ENCODE peak calls at places on chromosomes 3 and 15, in eight cellular contexts. D is right atrium auricular region, Q is coronary artery, Y is hepatocyte, W is Karpas-422, G is AG04450, Z is HepG2, T is PC-3. M is an unnamed sample.

GRCh38 chr15:76139368-76140068 is 79.7 kb downstream of the TMEM266 start:
- DNase-seq in T (peak), D (peak), Z (peak), Q (no peak), W (peak), G (peak), Y (peak), M (no peak)

GRCh38 chr3:157948605-157949383 is 157.4 kb downstream of the SHOX2 start:
- DNase-seq in Z (no peak), D (no peak), T (no peak), W (no peak), G (no peak), Y (no peak), Q (no peak), M (no peak)

GRCh38 chr3:145490088-145491055 is 670.6 kb downstream of the PLOD2 start:
- DNase-seq in G (no peak), Z (no peak), D (no peak), W (no peak), Y (no peak), Q (no peak), T (no peak), M (no peak)

GRCh38 chr3:29022976-29023375 is 257.9 kb upstream of the RBMS3 start:
- DNase-seq in Q (no peak), Y (no peak), G (no peak), W (no peak), T (no peak), Z (no peak), D (no peak), M (no peak)

GRCh38 chr3:113117511-113118302 is 93.7 kb upstream of the BOC start:
- DNase-seq in Y (peak), D (no peak), T (no peak), Q (no peak), G (peak), Z (no peak), W (no peak), M (no peak)

GRCh38 chr3:170475091-170475705 is 56.5 kb downstream of the CLDN11 start:
- DNase-seq in G (peak), Z (no peak), D (no peak), Q (no peak), T (no peak), W (no peak), Y (no peak), M (no peak)

GRCh38 chr3:32469151-32469874 is 33.3 kb downstream of the CMTM6 start:
- DNase-seq in Q (no peak), T (peak), Y (no peak), Z (no peak), G (no peak), W (no peak), D (no peak), M (no peak)

GRCh38 chr3:126983653-126984390 is 907 bp downstream of the PLXNA1 start:
- DNase-seq in D (no peak), Y (peak), G (no peak), T (no peak), Q (no peak), W (no peak), Z (no peak), M (no peak)

GRCh38 chr3:13179181-13179580 is 106.0 kb upstream of the IQSEC1 start:
- DNase-seq in G (no peak), Q (no peak), D (no peak), W (no peak), T (no peak), Z (no peak), Y (no peak), M (no peak)

GRCh38 chr3:101381809-101382208 is 61.4 kb upstream of the IMPG2 start:
- DNase-seq in Q (no peak), W (peak), Y (peak), G (no peak), T (peak), Z (peak), D (no peak), M (no peak)

GRCh38 chr3:71087109-71088018 is 496.2 kb downstream of the FOXP1 start:
- DNase-seq in W (peak), Y (no peak), D (no peak), T (peak), Z (peak), Q (no peak), G (no peak), M (peak)

GRCh38 chr3:142993958-142994442 is 7.4 kb upstream of the U2SURP start:
- DNase-seq in T (peak), Y (peak), W (peak), Q (no peak), D (peak), G (peak), Z (peak), M (no peak)

GRCh38 chr3:53633197-53633787 is 138.9 kb downstream of the CACNA1D start:
- DNase-seq in D (no peak), G (no peak), W (no peak), T (no peak), Z (no peak), Y (no peak), Q (no peak), M (no peak)

GRCh38 chr3:69764861-69765260 is 25.6 kb downstream of the MITF start:
- DNase-seq in W (no peak), Q (no peak), Z (no peak), Y (no peak), G (no peak), T (no peak), D (no peak), M (no peak)

GRCh38 chr15:89978914-89979313 is 22.2 kb upstream of the ZNF710 start:
- DNase-seq in Q (no peak), D (no peak), G (no peak), T (no peak), Z (no peak), W (no peak), Y (no peak), M (no peak)

GRCh38 chr3:63364909-63365308 is 86.8 kb downstream of the SYNPR start:
- DNase-seq in Z (no peak), W (no peak), G (no peak), D (no peak), T (no peak), Y (peak), Q (no peak), M (no peak)

GRCh38 chr3:196287066-196287404 is 491 bp downstream of the PCYT1A start:
- DNase-seq in T (peak), Y (peak), G (no peak), W (peak), Q (no peak), D (no peak), Z (no peak), M (no peak)

GRCh38 chr3:184620101-184620798 is 58.7 kb downstream of the EPHB3 start:
- DNase-seq in D (no peak), W (no peak), Z (no peak), Y (peak), G (no peak), T (peak), Q (no peak), M (peak)

GRCh38 chr15:58952751-58953150 is 19.3 kb upstream of the SLTM start:
- DNase-seq in G (no peak), Q (no peak), W (no peak), T (peak), Z (no peak), D (no peak), Y (no peak), M (no peak)

GRCh38 chr15:100727291-100727851 is 125.0 kb downstream of the ASB7 start:
- DNase-seq in W (no peak), G (no peak), Z (no peak), D (peak), T (no peak), Y (no peak), Q (peak), M (no peak)

GRCh38 chr3:152738656-152739055 is 96.3 kb upstream of the P2RY1 start:
- DNase-seq in Y (no peak), T (no peak), D (no peak), Q (no peak), W (no peak), Z (no peak), G (no peak), M (no peak)

GRCh38 chr3:64343692-64344440 is 118.6 kb upstream of the PRICKLE2 start:
- DNase-seq in Z (no peak), W (no peak), G (no peak), D (no peak), T (no peak), Y (no peak), Q (no peak), M (no peak)

GRCh38 chr3:11989383-11990050 is 14.7 kb upstream of the SYN2 start:
- DNase-seq in Y (no peak), D (no peak), T (peak), Q (no peak), G (no peak), Z (no peak), W (peak), M (no peak)

GRCh38 chr3:121411554-121411953 is 134.2 kb downstream of the POLQ start:
- DNase-seq in W (no peak), Q (no peak), T (peak), Y (no peak), D (no peak), G (no peak), Z (no peak), M (no peak)

GRCh38 chr3:51721062-51721745 is 14.3 kb downstream of the GRM2 start:
- DNase-seq in Y (no peak), T (no peak), W (no peak), D (no peak), Q (no peak), Z (no peak), G (no peak), M (no peak)

GRCh38 chr3:41345788-41346187 is 146.5 kb downstream of the CTNNB1 start:
- DNase-seq in D (no peak), T (no peak), W (no peak), Q (no peak), Z (no peak), G (no peak), Y (no peak), M (no peak)

GRCh38 chr15:58043192-58043903 is 22.2 kb downstream of the ALDH1A2 start:
- DNase-seq in Z (peak), T (peak), G (peak), D (no peak), Y (peak), W (peak), Q (no peak), M (no peak)

GRCh38 chr15:45618813-45619212 is 16.0 kb upstream of the SQOR start:
- DNase-seq in D (no peak), Z (no peak), W (peak), Y (no peak), G (no peak), T (no peak), Q (no peak), M (no peak)

GRCh38 chr15:91320106-91320505 is 220.0 kb downstream of the SV2B start:
- DNase-seq in W (no peak), D (no peak), Z (no peak), Y (no peak), Q (no peak), T (no peak), G (no peak), M (no peak)

GRCh38 chr3:47024932-47025331 is 45.5 kb downstream of the NBEAL2 start:
- DNase-seq in Q (no peak), D (no peak), G (no peak), W (no peak), Z (no peak), Y (no peak), T (peak), M (no peak)

GRCh38 chr15:88704791-88705768 is 66.3 kb downstream of the ISG20 start:
- DNase-seq in Z (no peak), T (no peak), D (no peak), W (no peak), G (no peak), Y (peak), Q (peak), M (no peak)

GRCh38 chr3:123781138-123781537 is 103.0 kb downstream of the MYLK start:
- DNase-seq in G (no peak), Y (no peak), W (no peak), D (no peak), Q (no peak), T (no peak), Z (no peak), M (no peak)

GRCh38 chr3:123780656-123781055 is 103.5 kb downstream of the MYLK start:
- DNase-seq in D (no peak), W (no peak), Q (no peak), G (no peak), T (peak), Y (no peak), Z (no peak), M (no peak)

GRCh38 chr3:123778991-123779622 is 105.0 kb downstream of the MYLK start:
- DNase-seq in T (no peak), D (no peak), G (no peak), Y (no peak), Z (no peak), Q (no peak), W (no peak), M (no peak)

GRCh38 chr3:123778525-123778924 is 105.6 kb downstream of the MYLK start:
- DNase-seq in T (no peak), Y (no peak), Z (no peak), G (no peak), W (no peak), D (no peak), Q (no peak), M (no peak)

GRCh38 chr3:123779646-123780231 is 104.4 kb downstream of the MYLK start:
- DNase-seq in Z (no peak), G (no peak), W (no peak), Y (no peak), D (no peak), Q (no peak), T (peak), M (no peak)
- H3K27ac ChIP-seq in Z (no peak), G (no peak), W (no peak), Y (no peak), D (no peak), Q (peak), T (no peak), M (no peak)

GRCh38 chr15:83991163-83991562 is 244.4 kb upstream of the GOLGA6L4 start:
- DNase-seq in Q (no peak), G (no peak), Z (no peak), W (no peak), T (no peak), Y (no peak), D (no peak), M (no peak)
- H3K27ac ChIP-seq in Q (no peak), G (no peak), Z (no peak), W (no peak), T (no peak), Y (no peak), D (no peak), M (no peak)

GRCh38 chr15:44029940-44030568 is 165.0 kb downstream of the FRMD5 start:
- DNase-seq in T (no peak), G (no peak), Z (no peak), Y (no peak), D (no peak), W (no peak), Q (no peak), M (no peak)
- H3K27ac ChIP-seq in T (no peak), G (no peak), Z (no peak), Y (no peak), D (no peak), W (no peak), Q (no peak), M (peak)

DNA sequence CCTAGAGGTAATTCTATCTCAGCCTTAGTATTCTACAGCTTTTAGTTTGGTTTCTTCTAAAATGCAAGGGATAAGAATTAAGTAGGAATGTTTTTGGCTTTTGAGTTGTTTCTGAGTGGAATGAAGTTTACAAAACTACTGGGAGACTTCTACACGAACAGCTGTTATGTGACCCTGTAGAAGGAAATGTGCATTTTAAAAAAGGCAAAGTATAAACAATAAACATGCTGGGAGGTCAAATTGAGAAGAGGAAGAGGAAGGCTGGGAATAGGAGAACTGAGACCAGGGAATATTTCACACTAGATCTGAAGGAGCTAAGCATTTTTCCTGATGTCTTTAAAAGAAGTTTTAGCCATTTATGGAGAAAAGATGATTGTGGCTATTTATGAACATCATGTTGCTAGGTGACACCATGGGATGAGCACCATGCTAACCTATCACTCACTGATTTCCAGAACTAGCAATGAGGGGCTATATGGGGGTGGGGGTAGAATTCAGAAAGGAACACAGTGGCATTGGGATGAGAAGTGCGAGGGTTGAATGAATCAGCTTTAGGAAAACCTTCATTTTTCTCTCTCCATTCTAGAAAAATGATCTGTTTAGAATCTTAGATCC is 76.3 kb upstream of the FAM98B start:
- DNase-seq in T (no peak), D (no peak), Z (no peak), Y (no peak), W (no peak), G (no peak), Q (no peak), M (no peak)
- H3K27ac ChIP-seq in T (no peak), D (peak), Z (no peak), Y (peak), W (no peak), G (no peak), Q (no peak), M (no peak)

GRCh38 chr15:62684143-62684808 is 358.3 kb upstream of the TPM1 start:
- DNase-seq in Z (no peak), T (no peak), D (no peak), Q (no peak), W (no peak), Y (no peak), G (no peak), M (no peak)
- H3K27ac ChIP-seq in Z (no peak), T (no peak), D (no peak), Q (no peak), W (no peak), Y (no peak), G (no peak), M (no peak)

GRCh38 chr15:97966924-97967620 is 6.6 kb downstream of the ARRDC4 start:
- DNase-seq in W (no peak), D (no peak), T (no peak), Q (no peak), G (no peak), Z (no peak), Y (no peak), M (no peak)
- H3K27ac ChIP-seq in W (no peak), D (no peak), T (no peak), Q (no peak), G (no peak), Z (no peak), Y (no peak), M (no peak)

M was measured in epithelial cell of prostate.